ENCODE peak calls at places on chromosomes 3 and 15, in five cellular contexts. C is AML-193; L is COR-L47; R is NCI-H1417; O is activated CD4-positive, alpha-beta T cell treated with anti-CD3 and anti-CD28 coated beads for 48 hours. I is an unnamed sample.

GRCh38 chr15:83380026-83380425 is 67.1 kb upstream of the SH3GL3 start:
- DNase-seq in C (no peak), L (no peak), R (no peak), O (no peak), I (no peak)

GRCh38 chr15:95296626-95297025 is 1033.9 kb upstream of the NR2F2 start:
- DNase-seq in C (no peak), L (no peak), R (no peak), O (no peak), I (no peak)

GRCh38 chr3:141087071-141087824 is 36.1 kb downstream of the SPSB4 start:
- DNase-seq in C (no peak), L (no peak), R (no peak), O (no peak), I (no peak)

GRCh38 chr3:100602506-100603444 is 6.6 kb upstream of the ADGRG7 start:
- DNase-seq in C (peak; percentile 52), L (peak; percentile 11), R (no peak), O (no peak), I (no peak)

GRCh38 chr15:81492303-81492702 is 118.3 kb upstream of the TMC3 start:
- DNase-seq in C (no peak), L (peak; percentile 25), R (no peak), O (no peak), I (no peak)

GRCh38 chr3:189041482-189042090 is 130.2 kb upstream of the TPRG1 start:
- DNase-seq in C (peak; percentile 76), L (peak; percentile 41), R (peak; percentile 25), O (peak; percentile 83), I (peak; percentile 14)

GRCh38 chr15:65305144-65305758 is 774 bp downstream of the RNU5B-1 start:
- DNase-seq in C (no peak), L (peak; percentile 80), R (no peak), O (peak; percentile 23), I (no peak)

GRCh38 chr15:68204361-68204760 is 771 bp downstream of the CALML4 start:
- DNase-seq in C (no peak), L (no peak), R (no peak), O (no peak), I (no peak)

GRCh38 chr3:66363133-66363532 is 137.7 kb downstream of the LRIG1 start:
- DNase-seq in C (no peak), L (no peak), R (no peak), O (no peak), I (no peak)

GRCh38 chr15:60017538-60018199 is 13.6 kb downstream of the FOXB1 start:
- DNase-seq in C (peak; percentile 53), L (no peak), R (no peak), O (no peak), I (no peak)

GRCh38 chr15:46853600-46853999 is 863.7 kb upstream of the SEMA6D start:
- DNase-seq in C (no peak), L (no peak), R (no peak), O (no peak), I (no peak)

GRCh38 chr3:20999661-21000060 is 751.3 kb downstream of the ZNF385D start:
- DNase-seq in C (no peak), L (no peak), R (no peak), O (no peak), I (no peak)

GRCh38 chr15:76340198-76340801 is 3.7 kb downstream of the ISL2 start:
- DNase-seq in C (no peak), L (peak; percentile 38), R (peak; percentile 84), O (peak; percentile 39), I (peak; percentile 45)

I was measured in HuH-7.5.